ENCODE peak calls at places on chromosomes 6 and 20, in five cellular contexts. One of them, this sample, is unnamed.

GRCh38 chr6:43014434-43014909 is 423 bp downstream of the KLHDC3 start:
- DNase-seq in thoracic aorta: no peak
- DNase-seq in NCI-H748 treated with DMSO at 0.1 percent for 48 hours: no peak
- DNase-seq in HCEC 1CT: peak
- DNase-seq in GM06990: no peak
- DNase-seq in this sample: no peak

GRCh38 chr6:119349341-119350201 is at the start of gene MAN1A1:
- DNase-seq in thoracic aorta: peak
- DNase-seq in NCI-H748 treated with DMSO at 0.1 percent for 48 hours: peak
- DNase-seq in HCEC 1CT: peak
- DNase-seq in GM06990: peak
- DNase-seq in this sample: peak

GRCh38 chr20:6632187-6632586 is 135.3 kb upstream of the BMP2 start:
- DNase-seq in thoracic aorta: no peak
- DNase-seq in NCI-H748 treated with DMSO at 0.1 percent for 48 hours: no peak
- DNase-seq in HCEC 1CT: no peak
- DNase-seq in GM06990: no peak
- DNase-seq in this sample: no peak

GRCh38 chr6:3102875-3103274 is 15.6 kb upstream of the BPHL start:
- DNase-seq in thoracic aorta: no peak
- DNase-seq in NCI-H748 treated with DMSO at 0.1 percent for 48 hours: no peak
- DNase-seq in HCEC 1CT: no peak
- DNase-seq in GM06990: no peak
- DNase-seq in this sample: no peak

GRCh38 chr6:11494786-11495564 is 42.6 kb upstream of the TMEM170B start:
- DNase-seq in thoracic aorta: no peak
- DNase-seq in NCI-H748 treated with DMSO at 0.1 percent for 48 hours: no peak
- DNase-seq in HCEC 1CT: no peak
- DNase-seq in GM06990: no peak
- DNase-seq in this sample: no peak

GRCh38 chr20:22630698-22631097 is 46.3 kb upstream of the FOXA2 start:
- DNase-seq in thoracic aorta: no peak
- DNase-seq in NCI-H748 treated with DMSO at 0.1 percent for 48 hours: peak
- DNase-seq in HCEC 1CT: no peak
- DNase-seq in GM06990: no peak
- DNase-seq in this sample: no peak

GRCh38 chr6:158039571-158040050 is 57.9 kb downstream of the SYNJ2 start:
- DNase-seq in thoracic aorta: no peak
- DNase-seq in NCI-H748 treated with DMSO at 0.1 percent for 48 hours: no peak
- DNase-seq in HCEC 1CT: no peak
- DNase-seq in GM06990: no peak
- DNase-seq in this sample: peak

GRCh38 chr6:162644153-162644552 is 83.4 kb downstream of the PRKN start:
- DNase-seq in thoracic aorta: no peak
- DNase-seq in NCI-H748 treated with DMSO at 0.1 percent for 48 hours: no peak
- DNase-seq in HCEC 1CT: no peak
- DNase-seq in GM06990: no peak
- DNase-seq in this sample: no peak

GRCh38 chr20:12966468-12967085 is 42.2 kb upstream of the SPTLC3 start:
- DNase-seq in thoracic aorta: no peak
- DNase-seq in NCI-H748 treated with DMSO at 0.1 percent for 48 hours: peak
- DNase-seq in HCEC 1CT: peak
- DNase-seq in GM06990: no peak
- DNase-seq in this sample: no peak

GRCh38 chr6:34990971-34991560 is 102.0 kb downstream of the ANKS1A start:
- DNase-seq in thoracic aorta: no peak
- DNase-seq in NCI-H748 treated with DMSO at 0.1 percent for 48 hours: no peak
- DNase-seq in HCEC 1CT: peak
- DNase-seq in GM06990: no peak
- DNase-seq in this sample: no peak

GRCh38 chr20:43985121-43985520 is 70.5 kb downstream of the TOX2 start:
- DNase-seq in thoracic aorta: no peak
- DNase-seq in NCI-H748 treated with DMSO at 0.1 percent for 48 hours: no peak
- DNase-seq in HCEC 1CT: no peak
- DNase-seq in GM06990: no peak
- DNase-seq in this sample: no peak

GRCh38 chr6:28258877-28259777 is at the start of gene NKAPL:
- DNase-seq in thoracic aorta: peak
- DNase-seq in NCI-H748 treated with DMSO at 0.1 percent for 48 hours: no peak
- DNase-seq in HCEC 1CT: no peak
- DNase-seq in GM06990: peak
- DNase-seq in this sample: peak

GRCh38 chr6:156564128-156564806 is 212.9 kb upstream of the ARID1B start:
- DNase-seq in thoracic aorta: no peak
- DNase-seq in NCI-H748 treated with DMSO at 0.1 percent for 48 hours: peak
- DNase-seq in HCEC 1CT: peak
- DNase-seq in GM06990: peak
- DNase-seq in this sample: no peak

GRCh38 chr6:162343902-162344226 is 383.7 kb downstream of the PRKN start:
- DNase-seq in thoracic aorta: no peak
- DNase-seq in NCI-H748 treated with DMSO at 0.1 percent for 48 hours: no peak
- DNase-seq in HCEC 1CT: no peak
- DNase-seq in GM06990: no peak
- DNase-seq in this sample: no peak

This sample was measured in mesenteric fat pad.